ENCODE peak calls at places on chromosome 19, in six cellular contexts. H, O, V, R, W and N are unnamed samples. For H3K4me1 and H3K9me3, the result is how much of the 10 kb centered on the place peaks cover.

GRCh38 chr19:41023193-41023592 is 32.1 kb downstream of the CYP2B6 start:
- DNase-seq in H (peak), O (no peak), V (no peak), R (no peak), W (no peak), N (no peak)

GRCh38 chr19:13463296-13463695 is 43.0 kb downstream of the CACNA1A start:
- DNase-seq in H (peak), O (no peak), V (no peak), R (no peak), W (no peak), N (peak)

GRCh38 chr19:30695171-30695875 is 323.1 kb downstream of the ZNF536 start:
- DNase-seq in H (peak), O (no peak), V (no peak), R (no peak), W (no peak), N (no peak)

GRCh38 chr19:39212377-39212742 is 8.3 kb upstream of the SYCN start:
- DNase-seq in H (peak), O (peak), V (no peak), R (peak), W (no peak), N (peak)

GRCh38 chr19:34733266-34733825 is 697 bp upstream of the ZNF181 start:
- DNase-seq in H (peak), O (no peak), V (peak), R (no peak), W (peak), N (no peak)

GRCh38 chr19:46478356-46478986 is 7.1 kb upstream of the PNMA8A start:
- DNase-seq in H (peak), O (no peak), V (no peak), R (no peak), W (no peak), N (peak)

GRCh38 chr19:40365613-40366401 is 17.3 kb downstream of the PLD3 start:
- DNase-seq in H (peak), O (no peak), V (peak), R (no peak), W (no peak), N (peak)

GRCh38 chr19:15404097-15404779 is 14.6 kb downstream of the AKAP8L start:
- DNase-seq in H (no peak), O (no peak), V (no peak), R (no peak), W (no peak), N (no peak)

GRCh38 chr19:46818812-46819211 is 30.4 kb upstream of the SLC1A5 start:
- DNase-seq in H (peak), O (no peak), V (no peak), R (no peak), W (peak), N (no peak)

GRCh38 chr19:38838208-38838985 is 6.8 kb upstream of the ECH1 start:
- DNase-seq in H (peak), O (no peak), V (no peak), R (peak), W (no peak), N (no peak)

GRCh38 chr19:10604460-10604980 is 17.4 kb upstream of the AP1M2 start:
- DNase-seq in H (no peak), O (peak), V (no peak), R (no peak), W (no peak), N (no peak)

GRCh38 chr19:2261438-2262172 is 5.4 kb upstream of the JSRP1 start:
- DNase-seq in H (no peak), O (no peak), V (no peak), R (peak), W (no peak), N (peak)

DNA sequence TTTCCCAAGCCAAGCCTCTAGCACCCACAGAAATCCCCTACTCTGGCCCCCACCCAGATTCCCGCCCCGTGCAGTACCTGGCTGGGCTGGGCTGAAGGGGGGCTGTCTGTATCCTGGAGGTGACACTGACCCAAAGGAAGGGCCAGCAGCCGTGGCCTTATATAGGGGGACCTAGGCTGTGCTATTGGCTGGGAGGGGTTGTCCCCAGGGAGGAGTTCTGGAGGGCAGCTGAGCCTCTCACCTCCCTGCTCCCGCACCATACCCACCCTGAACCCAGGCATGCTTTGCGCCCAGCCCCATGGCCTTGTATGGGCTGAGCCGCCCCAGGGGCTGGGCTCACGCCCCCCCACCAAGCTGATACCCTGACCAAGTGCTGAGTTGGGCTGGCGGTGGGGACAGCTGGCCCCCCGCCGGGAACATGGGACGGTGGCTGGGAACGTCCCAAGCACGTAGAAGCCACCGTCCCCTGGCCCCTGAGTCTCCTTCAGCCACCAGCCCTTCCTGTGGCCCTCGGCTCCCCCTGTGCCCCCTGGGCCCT is at the start of gene CKM:
- DNase-seq in H (no peak), O (no peak), V (no peak), R (no peak), W (no peak), N (no peak)
- H3K4me1 ChIP-seq in H (under half), O (under half), V (under half), R (under half), W (under half), N (under half)

DNA sequence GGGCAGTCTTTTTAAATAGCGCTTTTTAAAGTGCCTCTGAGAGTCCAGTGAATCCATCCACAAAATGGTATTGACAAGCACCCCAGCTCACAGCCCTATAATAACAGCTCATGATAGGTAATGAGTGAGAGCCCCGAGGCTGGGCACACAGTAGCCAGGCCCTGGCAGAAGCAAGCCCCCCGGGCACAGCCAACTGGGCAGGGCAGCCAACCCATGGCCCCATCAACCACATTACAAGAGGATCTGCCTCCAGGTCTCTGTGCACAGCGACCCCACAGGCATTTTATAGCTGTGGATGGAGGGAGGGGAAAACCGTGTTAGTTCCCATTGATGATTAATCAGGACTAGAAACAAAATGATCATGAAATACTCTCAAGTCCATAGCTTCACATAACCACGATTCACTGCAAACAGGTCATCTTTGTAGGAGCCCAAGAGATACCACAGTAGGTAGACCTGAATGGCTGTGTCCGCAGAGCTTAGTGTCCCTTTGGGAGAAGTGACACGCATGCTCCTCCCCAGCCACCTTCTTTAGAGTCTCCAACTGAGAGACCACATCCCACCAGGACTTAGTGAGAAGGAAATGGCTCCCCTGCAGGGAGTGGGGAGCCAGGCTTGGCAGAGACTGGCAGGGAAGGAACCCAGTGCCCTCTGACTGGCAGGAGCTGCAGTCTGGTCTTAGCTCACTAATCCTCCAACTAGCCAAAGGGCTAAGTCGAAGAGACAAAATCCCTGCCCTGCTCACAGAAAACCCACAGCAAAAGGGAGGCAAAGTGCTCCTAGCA is 4.3 kb upstream of the VSTM2B start:
- DNase-seq in H (no peak), O (no peak), V (no peak), R (no peak), W (no peak), N (no peak)
- H3K9me3 ChIP-seq in H (under half), O (under half), V (under half), R (under half), W (under half), N (under half)

GRCh38 chr19:29378126-29378525 is 147.7 kb upstream of the VSTM2B start:
- DNase-seq in H (no peak), O (no peak), V (no peak), R (no peak), W (no peak), N (no peak)

GRCh38 chr19:29376855-29377354 is 148.9 kb upstream of the VSTM2B start:
- DNase-seq in H (no peak), O (no peak), V (no peak), R (no peak), W (no peak), N (no peak)

GRCh38 chr19:29378543-29379105 is 147.2 kb upstream of the VSTM2B start:
- DNase-seq in H (no peak), O (no peak), V (no peak), R (no peak), W (no peak), N (no peak)

GRCh38 chr19:29372921-29373797 is 152.6 kb upstream of the VSTM2B start:
- DNase-seq in H (no peak), O (no peak), V (no peak), R (no peak), W (no peak), N (no peak)

GRCh38 chr19:29375429-29376093 is 150.2 kb upstream of the VSTM2B start:
- DNase-seq in H (no peak), O (no peak), V (no peak), R (no peak), W (no peak), N (no peak)
- TF ChIP-seq ZNF274 in H (no peak), O (no peak), V (no peak), R (no peak), W (no peak), N (no peak)

GRCh38 chr19:28700176-28700575 is 512.8 kb downstream of the UQCRFS1 start:
- DNase-seq in H (no peak), O (no peak), V (no peak), R (no peak), W (no peak), N (no peak)
- H3K4me1 ChIP-seq in H (under half), O (under half), V (under half), R (under half), W (under half), N (under half)

DNA sequence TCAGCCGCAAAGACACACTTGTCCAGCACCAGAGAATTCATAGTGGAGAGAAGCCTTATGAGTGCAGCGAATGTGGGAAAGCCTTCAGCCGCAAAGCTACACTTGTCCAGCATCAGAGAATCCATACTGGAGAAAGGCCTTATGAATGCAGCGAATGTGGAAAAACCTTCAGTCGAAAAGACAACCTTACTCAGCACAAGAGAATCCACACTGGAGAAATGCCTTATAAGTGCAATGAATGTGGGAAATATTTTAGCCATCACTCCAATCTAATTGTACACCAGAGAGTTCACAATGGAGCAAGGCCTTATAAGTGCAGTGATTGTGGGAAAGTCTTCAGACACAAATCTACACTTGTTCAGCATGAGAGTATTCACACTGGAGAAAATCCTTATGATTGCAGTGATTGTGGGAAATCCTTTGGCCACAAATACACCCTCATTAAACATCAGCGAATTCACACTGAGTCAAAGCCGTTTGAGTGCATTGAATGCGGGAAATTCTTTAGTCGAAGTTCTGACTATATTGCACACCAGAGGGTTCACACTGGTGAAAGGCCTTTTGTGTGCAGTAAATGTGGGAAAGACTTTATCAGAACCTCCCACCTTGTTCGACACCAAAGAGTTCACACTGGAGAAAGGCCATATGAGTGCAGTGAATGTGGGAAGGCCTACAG is 6.8 kb downstream of the ZNF134 start:
- DNase-seq in H (no peak), O (no peak), V (no peak), R (no peak), W (no peak), N (no peak)
- H3K9me3 ChIP-seq in H (under half), O (half or more), V (half or more), R (half or more), W (under half), N (half or more)